ENCODE peak calls at places on chromosomes 12 and 14, in five cellular contexts. One of them, this sample, is unnamed.

GRCh38 chr14:56199976-56200577 is 81.9 kb downstream of the PELI2 start:
- ATAC-seq in K562: no peak
- ATAC-seq in GM12878: peak
- ATAC-seq in HepG2: no peak
- ATAC-seq in upper lobe of left lung: no peak
- ATAC-seq in this sample: no peak

GRCh38 chr12:14920475-14921126 is 17.7 kb downstream of the ERP27 start:
- ATAC-seq in K562: no peak
- ATAC-seq in upper lobe of left lung: no peak
- ATAC-seq in HepG2: no peak
- ATAC-seq in GM12878: peak
- ATAC-seq in this sample: no peak

GRCh38 chr14:64248689-64249088 is 45.5 kb downstream of the ESR2 start:
- ATAC-seq in upper lobe of left lung: no peak
- ATAC-seq in GM12878: no peak
- ATAC-seq in K562: no peak
- ATAC-seq in HepG2: no peak
- ATAC-seq in this sample: no peak

GRCh38 chr14:69077841-69078240 is 75.1 kb downstream of the DCAF5 start:
- ATAC-seq in GM12878: no peak
- ATAC-seq in HepG2: no peak
- ATAC-seq in upper lobe of left lung: peak
- ATAC-seq in K562: no peak
- ATAC-seq in this sample: peak

GRCh38 chr12:128910629-128911028 is 57.4 kb downstream of the GLT1D1 start:
- ATAC-seq in GM12878: no peak
- ATAC-seq in K562: no peak
- ATAC-seq in HepG2: no peak
- ATAC-seq in upper lobe of left lung: no peak
- ATAC-seq in this sample: no peak

GRCh38 chr14:52802597-52802996 is 11.2 kb upstream of the GNPNAT1 start:
- ATAC-seq in HepG2: no peak
- ATAC-seq in upper lobe of left lung: no peak
- ATAC-seq in K562: no peak
- ATAC-seq in GM12878: no peak
- ATAC-seq in this sample: no peak

GRCh38 chr14:75188520-75189267 is 12.3 kb upstream of the TMED10 start:
- ATAC-seq in K562: no peak
- ATAC-seq in GM12878: peak
- ATAC-seq in HepG2: no peak
- ATAC-seq in upper lobe of left lung: peak
- ATAC-seq in this sample: peak

GRCh38 chr12:110592078-110592477 is 9.0 kb upstream of the PPTC7 start:
- ATAC-seq in GM12878: no peak
- ATAC-seq in upper lobe of left lung: no peak
- ATAC-seq in K562: no peak
- ATAC-seq in HepG2: peak
- ATAC-seq in this sample: no peak

GRCh38 chr14:98244162-98244948 is 1027.6 kb downstream of the BCL11B start:
- ATAC-seq in upper lobe of left lung: no peak
- ATAC-seq in GM12878: no peak
- ATAC-seq in K562: no peak
- ATAC-seq in HepG2: no peak
- ATAC-seq in this sample: no peak

GRCh38 chr12:107762874-107763273 is 1.9 kb upstream of the PRDM4 start:
- ATAC-seq in upper lobe of left lung: no peak
- ATAC-seq in HepG2: no peak
- ATAC-seq in GM12878: no peak
- ATAC-seq in K562: no peak
- ATAC-seq in this sample: no peak

GRCh38 chr12:107759410-107759809 is 1.5 kb downstream of the PRDM4 start:
- ATAC-seq in HepG2: no peak
- ATAC-seq in upper lobe of left lung: no peak
- ATAC-seq in GM12878: peak
- ATAC-seq in K562: peak
- ATAC-seq in this sample: no peak

GRCh38 chr12:107761502-107761904 is 566 bp upstream of the PRDM4 start:
- ATAC-seq in K562: no peak
- ATAC-seq in GM12878: peak
- ATAC-seq in HepG2: peak
- ATAC-seq in upper lobe of left lung: no peak
- ATAC-seq in this sample: no peak

GRCh38 chr12:107760207-107760816 is 625 bp downstream of the PRDM4 start:
- ATAC-seq in K562: peak
- ATAC-seq in HepG2: peak
- ATAC-seq in GM12878: peak
- ATAC-seq in upper lobe of left lung: no peak
- ATAC-seq in this sample: no peak

GRCh38 chr12:107760817-107761501 is at the start of gene PRDM4:
- ATAC-seq in HepG2: peak
- ATAC-seq in K562: peak
- ATAC-seq in upper lobe of left lung: peak
- ATAC-seq in GM12878: peak
- ATAC-seq in this sample: peak
- TF ChIP-seq EP300 in HepG2: no peak
- TF ChIP-seq EP300 in K562: no peak
- TF ChIP-seq EP300 in upper lobe of left lung: no peak
- TF ChIP-seq EP300 in GM12878: peak
- TF ChIP-seq EP300 in this sample: no peak

DNA sequence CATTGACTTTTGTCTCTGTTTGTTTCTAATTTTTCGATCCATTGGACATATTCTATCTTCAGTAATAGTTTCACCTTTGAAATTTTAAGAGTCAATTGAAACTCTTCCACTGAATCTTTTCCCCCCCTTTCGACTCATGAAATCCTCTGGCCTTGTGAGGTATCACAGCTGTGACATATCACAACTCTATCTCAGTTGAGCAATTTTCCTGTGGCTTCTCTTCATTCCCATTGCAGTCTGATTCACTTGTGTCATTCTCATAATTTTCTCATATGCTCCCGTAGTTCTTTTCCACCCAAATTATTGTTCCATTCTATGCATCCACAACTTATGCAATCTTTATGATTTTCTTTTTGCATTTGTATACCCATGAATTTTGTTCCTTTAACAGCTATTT is 261.6 kb downstream of the DACT1 start:
- ATAC-seq in GM12878: no peak
- ATAC-seq in K562: no peak
- ATAC-seq in upper lobe of left lung: no peak
- ATAC-seq in HepG2: no peak
- ATAC-seq in this sample: peak
- TF ChIP-seq POLR2AphosphoS5 in GM12878: no peak
- TF ChIP-seq POLR2AphosphoS5 in K562: no peak
- TF ChIP-seq POLR2AphosphoS5 in upper lobe of left lung: no peak
- TF ChIP-seq POLR2AphosphoS5 in HepG2: no peak
- TF ChIP-seq POLR2AphosphoS5 in this sample: peak

DNA sequence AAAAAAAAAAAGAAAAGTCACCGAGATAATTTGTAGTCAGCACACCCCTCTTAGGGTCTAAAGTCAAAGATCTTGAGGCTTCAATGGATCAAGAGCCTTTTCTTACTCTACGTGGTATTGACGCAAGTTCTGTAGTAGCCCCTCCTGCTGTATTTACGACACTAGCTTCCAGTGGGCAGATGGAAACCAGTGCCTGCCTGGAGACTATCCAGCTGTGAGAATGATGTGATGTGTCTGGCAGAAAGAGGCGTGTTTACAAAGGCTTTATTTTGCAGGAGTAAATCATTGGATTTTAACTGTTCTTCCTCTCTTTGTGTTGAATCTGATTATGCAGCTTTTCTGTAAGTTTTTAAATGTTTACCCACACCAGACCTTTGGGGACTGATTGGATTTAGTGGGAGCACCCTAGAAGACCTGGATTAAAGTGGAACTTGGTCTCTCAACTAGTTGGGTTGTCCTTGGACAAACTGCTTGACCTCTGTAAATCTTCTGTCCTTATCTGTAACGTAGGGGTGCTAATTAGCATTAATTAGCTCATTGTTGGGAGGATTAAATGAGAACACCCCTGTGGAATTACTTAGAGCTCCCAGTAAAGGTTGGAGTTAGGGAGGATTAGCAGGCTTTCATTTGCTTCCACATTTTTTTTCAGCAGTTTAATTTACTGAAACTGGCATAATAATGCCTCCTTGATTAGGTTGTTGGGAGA is 72.4 kb downstream of the RASSF3 start:
- ATAC-seq in upper lobe of left lung: no peak
- ATAC-seq in GM12878: no peak
- ATAC-seq in HepG2: no peak
- ATAC-seq in K562: no peak
- ATAC-seq in this sample: peak
- TF ChIP-seq EP300 in upper lobe of left lung: no peak
- TF ChIP-seq EP300 in GM12878: no peak
- TF ChIP-seq EP300 in HepG2: no peak
- TF ChIP-seq EP300 in K562: no peak
- TF ChIP-seq EP300 in this sample: peak

DNA sequence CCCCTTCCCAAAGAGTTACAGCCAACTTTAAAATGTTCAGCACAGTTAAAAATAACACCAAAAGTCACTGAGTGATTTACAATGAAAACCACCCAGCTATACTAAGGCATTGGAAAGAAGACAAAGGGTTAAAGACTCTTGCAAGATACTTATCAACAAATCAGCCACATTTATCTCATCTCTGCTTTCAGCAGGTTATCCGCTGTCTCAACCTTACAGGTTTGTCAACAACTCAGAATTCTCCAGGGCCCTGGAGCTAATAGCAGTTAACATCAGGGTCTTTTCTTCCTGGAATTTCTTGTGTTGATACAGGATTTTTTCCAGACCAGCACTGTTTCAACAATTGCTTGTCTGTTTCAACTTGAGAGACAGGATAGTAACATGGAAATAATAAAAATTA is 3.6 kb downstream of the PKP2 start:
- ATAC-seq in GM12878: no peak
- ATAC-seq in HepG2: no peak
- ATAC-seq in K562: no peak
- ATAC-seq in upper lobe of left lung: no peak
- ATAC-seq in this sample: no peak
- TF ChIP-seq POLR2AphosphoS5 in GM12878: no peak
- TF ChIP-seq POLR2AphosphoS5 in HepG2: no peak
- TF ChIP-seq POLR2AphosphoS5 in K562: no peak
- TF ChIP-seq POLR2AphosphoS5 in upper lobe of left lung: no peak
- TF ChIP-seq POLR2AphosphoS5 in this sample: no peak

GRCh38 chr12:12613334-12613733 is 1.7 kb downstream of the CREBL2 start:
- ATAC-seq in GM12878: no peak
- ATAC-seq in upper lobe of left lung: no peak
- ATAC-seq in HepG2: no peak
- ATAC-seq in K562: no peak
- ATAC-seq in this sample: no peak

GRCh38 chr12:12610711-12611110 is 965 bp upstream of the CREBL2 start:
- ATAC-seq in GM12878: no peak
- ATAC-seq in K562: no peak
- ATAC-seq in upper lobe of left lung: no peak
- ATAC-seq in HepG2: no peak
- ATAC-seq in this sample: no peak

GRCh38 chr12:12612403-12612802 is 727 bp downstream of the CREBL2 start:
- ATAC-seq in GM12878: peak
- ATAC-seq in K562: peak
- ATAC-seq in upper lobe of left lung: no peak
- ATAC-seq in HepG2: peak
- ATAC-seq in this sample: no peak

GRCh38 chr12:12609692-12610091 is 2.0 kb upstream of the CREBL2 start:
- ATAC-seq in HepG2: no peak
- ATAC-seq in upper lobe of left lung: no peak
- ATAC-seq in GM12878: no peak
- ATAC-seq in K562: no peak
- ATAC-seq in this sample: no peak

GRCh38 chr12:12611512-12612306 is at the start of gene CREBL2:
- ATAC-seq in K562: peak
- ATAC-seq in upper lobe of left lung: peak
- ATAC-seq in HepG2: peak
- ATAC-seq in GM12878: peak
- ATAC-seq in this sample: peak
- TF ChIP-seq EP300 in K562: no peak
- TF ChIP-seq EP300 in upper lobe of left lung: peak
- TF ChIP-seq EP300 in HepG2: no peak
- TF ChIP-seq EP300 in GM12878: no peak
- TF ChIP-seq EP300 in this sample: peak